ENCODE peak calls at places on chromosomes 11 and 22, in five cellular contexts. One of them, this sample, is unnamed.

GRCh38 chr11:34948721-34949120 is 32.3 kb downstream of the PDHX start:
- DNase-seq in GM12878: no peak
- DNase-seq in mucosa of descending colon: no peak
- DNase-seq in astrocyte of the cerebellum: peak
- DNase-seq in fibroblast of the aortic adventitia: peak
- DNase-seq in this sample: no peak

GRCh38 chr22:44646141-44646540 is 55.9 kb upstream of the PRR5 start:
- DNase-seq in mucosa of descending colon: no peak
- DNase-seq in GM12878: no peak
- DNase-seq in fibroblast of the aortic adventitia: no peak
- DNase-seq in astrocyte of the cerebellum: no peak
- DNase-seq in this sample: no peak

GRCh38 chr11:126172596-126173038 is 38.8 kb downstream of the RPUSD4 start:
- DNase-seq in GM12878: no peak
- DNase-seq in fibroblast of the aortic adventitia: peak
- DNase-seq in mucosa of descending colon: no peak
- DNase-seq in astrocyte of the cerebellum: no peak
- DNase-seq in this sample: no peak

GRCh38 chr11:72777755-72778278 is 16.0 kb downstream of the STARD10 start:
- DNase-seq in astrocyte of the cerebellum: no peak
- DNase-seq in mucosa of descending colon: no peak
- DNase-seq in fibroblast of the aortic adventitia: no peak
- DNase-seq in GM12878: no peak
- DNase-seq in this sample: no peak

GRCh38 chr22:30925667-30926066 is 42.9 kb downstream of the MORC2 start:
- DNase-seq in GM12878: no peak
- DNase-seq in fibroblast of the aortic adventitia: no peak
- DNase-seq in astrocyte of the cerebellum: no peak
- DNase-seq in mucosa of descending colon: no peak
- DNase-seq in this sample: no peak

GRCh38 chr11:69915501-69916250 is 96.5 kb upstream of the FGF3 start:
- DNase-seq in fibroblast of the aortic adventitia: peak
- DNase-seq in astrocyte of the cerebellum: peak
- DNase-seq in GM12878: no peak
- DNase-seq in mucosa of descending colon: peak
- DNase-seq in this sample: peak

GRCh38 chr11:47552086-47552580 is 799 bp downstream of the CELF1 start:
- DNase-seq in fibroblast of the aortic adventitia: peak
- DNase-seq in astrocyte of the cerebellum: no peak
- DNase-seq in mucosa of descending colon: no peak
- DNase-seq in GM12878: no peak
- DNase-seq in this sample: peak

GRCh38 chr11:27291302-27291889 is 71.6 kb downstream of the CCDC34 start:
- DNase-seq in GM12878: no peak
- DNase-seq in astrocyte of the cerebellum: no peak
- DNase-seq in fibroblast of the aortic adventitia: no peak
- DNase-seq in mucosa of descending colon: peak
- DNase-seq in this sample: peak

GRCh38 chr11:97557399-97557798 is 1167.6 kb downstream of the JRKL start:
- DNase-seq in mucosa of descending colon: no peak
- DNase-seq in GM12878: no peak
- DNase-seq in astrocyte of the cerebellum: no peak
- DNase-seq in fibroblast of the aortic adventitia: no peak
- DNase-seq in this sample: no peak

GRCh38 chr22:24728790-24729637 is 45.5 kb downstream of the PIWIL3 start:
- DNase-seq in astrocyte of the cerebellum: no peak
- DNase-seq in fibroblast of the aortic adventitia: peak
- DNase-seq in GM12878: no peak
- DNase-seq in mucosa of descending colon: no peak
- DNase-seq in this sample: no peak

GRCh38 chr22:27986459-27986858 is 67.4 kb upstream of the PITPNB start:
- DNase-seq in mucosa of descending colon: no peak
- DNase-seq in GM12878: no peak
- DNase-seq in astrocyte of the cerebellum: no peak
- DNase-seq in fibroblast of the aortic adventitia: no peak
- DNase-seq in this sample: no peak

GRCh38 chr11:1756791-1757771 is 6.6 kb downstream of the CTSD start:
- DNase-seq in mucosa of descending colon: peak
- DNase-seq in astrocyte of the cerebellum: no peak
- DNase-seq in GM12878: no peak
- DNase-seq in fibroblast of the aortic adventitia: no peak
- DNase-seq in this sample: peak

GRCh38 chr11:45859661-45860140 is 12.4 kb downstream of the CRY2 start:
- DNase-seq in fibroblast of the aortic adventitia: peak
- DNase-seq in astrocyte of the cerebellum: peak
- DNase-seq in GM12878: no peak
- DNase-seq in mucosa of descending colon: peak
- DNase-seq in this sample: no peak

GRCh38 chr11:10809373-10810199 is 860 bp upstream of the EIF4G2 start:
- DNase-seq in mucosa of descending colon: peak
- DNase-seq in fibroblast of the aortic adventitia: peak
- DNase-seq in GM12878: no peak
- DNase-seq in astrocyte of the cerebellum: peak
- DNase-seq in this sample: peak

GRCh38 chr11:45652781-45653180 is 12.6 kb downstream of the CHST1 start:
- DNase-seq in mucosa of descending colon: no peak
- DNase-seq in fibroblast of the aortic adventitia: peak
- DNase-seq in GM12878: no peak
- DNase-seq in astrocyte of the cerebellum: no peak
- DNase-seq in this sample: no peak

GRCh38 chr11:130096823-130097222 is 27.1 kb downstream of the APLP2 start:
- DNase-seq in mucosa of descending colon: no peak
- DNase-seq in astrocyte of the cerebellum: no peak
- DNase-seq in GM12878: no peak
- DNase-seq in fibroblast of the aortic adventitia: no peak
- DNase-seq in this sample: no peak

GRCh38 chr11:25576320-25576719 is 755.6 kb upstream of the ANO3 start:
- DNase-seq in fibroblast of the aortic adventitia: no peak
- DNase-seq in GM12878: no peak
- DNase-seq in mucosa of descending colon: no peak
- DNase-seq in astrocyte of the cerebellum: no peak
- DNase-seq in this sample: no peak

GRCh38 chr11:9250139-9250582 is 15.0 kb downstream of the DENND5A start:
- DNase-seq in fibroblast of the aortic adventitia: peak
- DNase-seq in GM12878: peak
- DNase-seq in mucosa of descending colon: no peak
- DNase-seq in astrocyte of the cerebellum: peak
- DNase-seq in this sample: no peak

GRCh38 chr11:76620471-76620870 is 50.1 kb downstream of the LRRC32 start:
- DNase-seq in astrocyte of the cerebellum: peak
- DNase-seq in mucosa of descending colon: no peak
- DNase-seq in GM12878: no peak
- DNase-seq in fibroblast of the aortic adventitia: peak
- DNase-seq in this sample: no peak

GRCh38 chr22:50399751-50400331 is 56.7 kb downstream of the PPP6R2 start:
- DNase-seq in astrocyte of the cerebellum: no peak
- DNase-seq in mucosa of descending colon: peak
- DNase-seq in GM12878: no peak
- DNase-seq in fibroblast of the aortic adventitia: no peak
- DNase-seq in this sample: peak

GRCh38 chr11:64340671-64341335 is 799 bp downstream of the CCDC88B start:
- DNase-seq in fibroblast of the aortic adventitia: no peak
- DNase-seq in astrocyte of the cerebellum: no peak
- DNase-seq in mucosa of descending colon: peak
- DNase-seq in GM12878: no peak
- DNase-seq in this sample: peak

GRCh38 chr11:64343740-64344133 is 3.7 kb downstream of the CCDC88B start:
- DNase-seq in mucosa of descending colon: peak
- DNase-seq in fibroblast of the aortic adventitia: no peak
- DNase-seq in GM12878: no peak
- DNase-seq in astrocyte of the cerebellum: no peak
- DNase-seq in this sample: peak

GRCh38 chr11:64342869-64343739 is 3.1 kb downstream of the CCDC88B start:
- DNase-seq in fibroblast of the aortic adventitia: no peak
- DNase-seq in GM12878: no peak
- DNase-seq in mucosa of descending colon: peak
- DNase-seq in astrocyte of the cerebellum: no peak
- DNase-seq in this sample: no peak

GRCh38 chr11:64341429-64341828 is 1.4 kb downstream of the CCDC88B start:
- DNase-seq in mucosa of descending colon: peak
- DNase-seq in astrocyte of the cerebellum: no peak
- DNase-seq in fibroblast of the aortic adventitia: no peak
- DNase-seq in GM12878: no peak
- DNase-seq in this sample: no peak

GRCh38 chr11:64341851-64342791 is 2.1 kb downstream of the CCDC88B start:
- DNase-seq in fibroblast of the aortic adventitia: peak
- DNase-seq in astrocyte of the cerebellum: peak
- DNase-seq in GM12878: no peak
- DNase-seq in mucosa of descending colon: peak
- DNase-seq in this sample: peak
- TF ChIP-seq CTCF in fibroblast of the aortic adventitia: peak
- TF ChIP-seq CTCF in astrocyte of the cerebellum: peak
- TF ChIP-seq CTCF in GM12878: peak
- TF ChIP-seq CTCF in mucosa of descending colon: peak
- TF ChIP-seq CTCF in this sample: peak

GRCh38 chr11:112584674-112585073 is 324.0 kb upstream of the PLET1 start:
- DNase-seq in mucosa of descending colon: no peak
- DNase-seq in GM12878: no peak
- DNase-seq in fibroblast of the aortic adventitia: no peak
- DNase-seq in astrocyte of the cerebellum: no peak
- DNase-seq in this sample: no peak
- TF ChIP-seq CTCF in mucosa of descending colon: no peak
- TF ChIP-seq CTCF in GM12878: peak
- TF ChIP-seq CTCF in fibroblast of the aortic adventitia: no peak
- TF ChIP-seq CTCF in astrocyte of the cerebellum: peak
- TF ChIP-seq CTCF in this sample: peak

GRCh38 chr11:120182357-120182756 is 28.5 kb upstream of the OAF start:
- DNase-seq in fibroblast of the aortic adventitia: no peak
- DNase-seq in GM12878: no peak
- DNase-seq in astrocyte of the cerebellum: no peak
- DNase-seq in mucosa of descending colon: peak
- DNase-seq in this sample: no peak

GRCh38 chr11:120182790-120183491 is 27.9 kb upstream of the OAF start:
- DNase-seq in astrocyte of the cerebellum: no peak
- DNase-seq in fibroblast of the aortic adventitia: peak
- DNase-seq in GM12878: no peak
- DNase-seq in mucosa of descending colon: peak
- DNase-seq in this sample: peak

GRCh38 chr11:120179071-120179672 is 31.7 kb upstream of the OAF start:
- DNase-seq in astrocyte of the cerebellum: no peak
- DNase-seq in fibroblast of the aortic adventitia: no peak
- DNase-seq in GM12878: no peak
- DNase-seq in mucosa of descending colon: no peak
- DNase-seq in this sample: no peak

GRCh38 chr11:120181446-120181992 is 29.3 kb upstream of the OAF start:
- DNase-seq in astrocyte of the cerebellum: no peak
- DNase-seq in mucosa of descending colon: no peak
- DNase-seq in fibroblast of the aortic adventitia: no peak
- DNase-seq in GM12878: no peak
- DNase-seq in this sample: no peak

GRCh38 chr11:120180571-120181445 is 30.0 kb upstream of the OAF start:
- DNase-seq in mucosa of descending colon: peak
- DNase-seq in astrocyte of the cerebellum: no peak
- DNase-seq in fibroblast of the aortic adventitia: peak
- DNase-seq in GM12878: no peak
- DNase-seq in this sample: no peak
- TF ChIP-seq CTCF in mucosa of descending colon: no peak
- TF ChIP-seq CTCF in astrocyte of the cerebellum: peak
- TF ChIP-seq CTCF in fibroblast of the aortic adventitia: no peak
- TF ChIP-seq CTCF in GM12878: no peak
- TF ChIP-seq CTCF in this sample: no peak

GRCh38 chr11:16881074-16881709 is 133.0 kb downstream of the PLEKHA7 start:
- DNase-seq in fibroblast of the aortic adventitia: peak
- DNase-seq in GM12878: no peak
- DNase-seq in astrocyte of the cerebellum: peak
- DNase-seq in mucosa of descending colon: no peak
- DNase-seq in this sample: no peak
- TF ChIP-seq CTCF in fibroblast of the aortic adventitia: peak
- TF ChIP-seq CTCF in GM12878: no peak
- TF ChIP-seq CTCF in astrocyte of the cerebellum: peak
- TF ChIP-seq CTCF in mucosa of descending colon: no peak
- TF ChIP-seq CTCF in this sample: no peak

GRCh38 chr22:47043835-47044721 is 281.6 kb downstream of the TBC1D22A start:
- DNase-seq in GM12878: no peak
- DNase-seq in astrocyte of the cerebellum: no peak
- DNase-seq in mucosa of descending colon: peak
- DNase-seq in fibroblast of the aortic adventitia: no peak
- DNase-seq in this sample: peak
- TF ChIP-seq CTCF in GM12878: no peak
- TF ChIP-seq CTCF in astrocyte of the cerebellum: no peak
- TF ChIP-seq CTCF in mucosa of descending colon: no peak
- TF ChIP-seq CTCF in fibroblast of the aortic adventitia: no peak
- TF ChIP-seq CTCF in this sample: no peak